ENCODE peak calls at places on chromosomes 6 and 20, in nine cellular contexts. Q, G, S, X, Y, I, O, N and U are unnamed samples.

GRCh38 chr6:81682858-81683257 is 69.6 kb downstream of the TENT5A start:
- DNase-seq in Q (no peak), G (no peak), S (no peak), X (no peak), Y (no peak), I (no peak), O (no peak), N (no peak), U (no peak)

GRCh38 chr20:35883778-35884540 is 70.3 kb downstream of the SCAND1 start:
- DNase-seq in Q (peak), G (peak), S (peak), X (peak), Y (peak), I (peak), O (peak), N (peak), U (peak)

GRCh38 chr20:59771506-59772372 is 161.7 kb downstream of the SYCP2 start:
- DNase-seq in Q (no peak), G (no peak), S (no peak), X (no peak), Y (no peak), I (no peak), O (no peak), N (no peak), U (no peak)

GRCh38 chr20:19806806-19807691 is 49.0 kb downstream of the RIN2 start:
- DNase-seq in Q (no peak), G (peak), S (no peak), X (peak), Y (peak), I (peak), O (no peak), N (no peak), U (no peak)

GRCh38 chr6:33875141-33875581 is 71.4 kb upstream of the MLN start:
- DNase-seq in Q (no peak), G (no peak), S (no peak), X (no peak), Y (no peak), I (no peak), O (no peak), N (no peak), U (no peak)

GRCh38 chr6:28720357-28721231 is 194.9 kb downstream of the GPX5 start:
- DNase-seq in Q (no peak), G (no peak), S (no peak), X (no peak), Y (no peak), I (no peak), O (no peak), N (no peak), U (no peak)

GRCh38 chr6:148430897-148431296 is 88.3 kb downstream of the SASH1 start:
- DNase-seq in Q (no peak), G (no peak), S (no peak), X (no peak), Y (no peak), I (no peak), O (no peak), N (no peak), U (no peak)

GRCh38 chr6:17536586-17536985 is 63.5 kb upstream of the FAM8A1 start:
- DNase-seq in Q (no peak), G (no peak), S (no peak), X (no peak), Y (no peak), I (no peak), O (no peak), N (peak), U (no peak)

GRCh38 chr6:132491303-132491702 is 21.6 kb downstream of the STX7 start:
- DNase-seq in Q (no peak), G (peak), S (no peak), X (peak), Y (peak), I (peak), O (no peak), N (peak), U (peak)

GRCh38 chr6:128882991-128883571 is at the start of gene LAMA2:
- DNase-seq in Q (peak), G (peak), S (peak), X (peak), Y (peak), I (peak), O (peak), N (no peak), U (peak)

GRCh38 chr20:57656821-57657536 is 36.8 kb upstream of the ZBP1 start:
- DNase-seq in Q (no peak), G (no peak), S (peak), X (no peak), Y (no peak), I (no peak), O (peak), N (no peak), U (no peak)

GRCh38 chr6:138691595-138692057 is 81.9 kb upstream of the CCDC28A start:
- DNase-seq in Q (no peak), G (peak), S (no peak), X (peak), Y (peak), I (peak), O (no peak), N (no peak), U (peak)

GRCh38 chr20:49563015-49563980 is 4.6 kb downstream of the PTGIS start:
- DNase-seq in Q (no peak), G (no peak), S (no peak), X (no peak), Y (no peak), I (no peak), O (no peak), N (no peak), U (no peak)

GRCh38 chr6:27582928-27583725 is 110.2 kb upstream of the ZNF184 start:
- DNase-seq in Q (no peak), G (no peak), S (no peak), X (peak), Y (peak), I (peak), O (peak), N (peak), U (peak)

GRCh38 chr6:16623733-16624132 is 137.5 kb downstream of the ATXN1 start:
- DNase-seq in Q (no peak), G (no peak), S (no peak), X (no peak), Y (peak), I (peak), O (no peak), N (no peak), U (no peak)

GRCh38 chr6:53282741-53283140 is 66.0 kb downstream of the ELOVL5 start:
- DNase-seq in Q (no peak), G (peak), S (no peak), X (peak), Y (peak), I (no peak), O (no peak), N (no peak), U (no peak)

GRCh38 chr6:96563853-96564252 is 925 bp downstream of the FHL5 start:
- DNase-seq in Q (no peak), G (no peak), S (no peak), X (no peak), Y (no peak), I (no peak), O (no peak), N (no peak), U (no peak)

GRCh38 chr20:20711413-20711812 is 1.0 kb downstream of the RALGAPA2 start:
- DNase-seq in Q (no peak), G (no peak), S (peak), X (no peak), Y (no peak), I (no peak), O (peak), N (peak), U (peak)

GRCh38 chr6:1394591-1395463 is 5.5 kb downstream of the FOXF2 start:
- DNase-seq in Q (peak), G (no peak), S (no peak), X (no peak), Y (no peak), I (no peak), O (no peak), N (no peak), U (no peak)

GRCh38 chr6:170049641-170050491 is 241.0 kb downstream of the DLL1 start:
- DNase-seq in Q (peak), G (peak), S (peak), X (peak), Y (peak), I (no peak), O (peak), N (no peak), U (peak)

GRCh38 chr20:22584630-22584921 is 204 bp upstream of the FOXA2 start:
- DNase-seq in Q (no peak), G (no peak), S (no peak), X (no peak), Y (no peak), I (no peak), O (peak), N (no peak), U (peak)

GRCh38 chr6:156794546-156794945 is 17.4 kb downstream of the ARID1B start:
- DNase-seq in Q (no peak), G (no peak), S (no peak), X (no peak), Y (no peak), I (no peak), O (no peak), N (no peak), U (no peak)

GRCh38 chr6:95530176-95530799 is 47.0 kb upstream of the MANEA start:
- DNase-seq in Q (no peak), G (no peak), S (no peak), X (no peak), Y (no peak), I (no peak), O (no peak), N (no peak), U (no peak)

GRCh38 chr6:39823187-39823815 is 31.1 kb downstream of the DAAM2 start:
- DNase-seq in Q (no peak), G (peak), S (peak), X (no peak), Y (peak), I (no peak), O (peak), N (no peak), U (no peak)

GRCh38 chr6:24078200-24078599 is 47.8 kb upstream of the NRSN1 start:
- DNase-seq in Q (no peak), G (no peak), S (no peak), X (no peak), Y (no peak), I (peak), O (no peak), N (peak), U (no peak)

GRCh38 chr20:25336561-25337422 is 53.8 kb downstream of the ABHD12 start:
- DNase-seq in Q (no peak), G (peak), S (no peak), X (peak), Y (peak), I (peak), O (no peak), N (no peak), U (peak)

GRCh38 chr20:46104262-46104661 is 13.9 kb upstream of the CD40 start:
- DNase-seq in Q (no peak), G (no peak), S (no peak), X (no peak), Y (no peak), I (no peak), O (no peak), N (no peak), U (no peak)

GRCh38 chr20:46102940-46103339 is 13.2 kb upstream of the NCOA5 start:
- DNase-seq in Q (no peak), G (no peak), S (no peak), X (no peak), Y (no peak), I (no peak), O (no peak), N (no peak), U (no peak)

GRCh38 chr20:46101957-46102356 is 12.2 kb upstream of the NCOA5 start:
- DNase-seq in Q (no peak), G (no peak), S (no peak), X (no peak), Y (no peak), I (no peak), O (no peak), N (no peak), U (no peak)

DNA sequence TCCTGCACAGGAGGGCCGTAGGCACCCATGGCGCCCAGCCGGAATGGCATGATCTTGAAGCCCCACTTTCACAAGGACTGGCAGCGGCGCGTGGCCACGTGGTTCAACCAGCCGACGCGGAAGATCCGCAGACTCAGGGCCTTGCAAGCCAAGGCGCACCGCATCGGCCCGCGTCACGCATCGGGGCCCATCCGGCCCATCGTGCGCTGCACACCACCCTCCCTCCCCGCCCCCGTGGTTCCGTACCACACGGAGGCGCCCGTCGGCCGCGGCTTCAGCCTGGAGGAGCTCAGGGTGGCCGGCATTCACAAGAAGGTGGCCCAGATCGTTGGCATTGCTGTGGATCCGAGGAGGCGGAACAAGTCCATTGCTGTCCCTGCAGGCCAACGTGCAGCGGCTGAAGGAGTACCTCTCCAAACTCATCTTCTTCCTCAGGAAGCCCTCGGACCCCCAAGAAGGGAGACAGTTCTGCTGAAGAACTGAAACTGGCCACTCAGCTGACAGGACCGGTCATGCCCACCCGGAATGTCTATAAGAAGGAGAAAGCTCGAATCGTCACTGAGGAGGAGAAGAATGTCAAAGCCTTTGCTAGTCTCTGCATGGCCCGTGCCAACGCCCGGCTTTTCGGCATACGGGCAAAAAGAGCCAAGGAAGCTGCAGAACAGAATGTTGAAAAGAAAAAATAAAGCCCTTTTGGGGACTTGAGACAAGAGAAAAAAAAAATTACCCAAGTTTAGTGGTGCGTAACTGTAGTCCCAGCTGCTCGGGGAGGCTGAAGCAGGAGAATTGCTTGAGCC is 9.9 kb upstream of the NCOA5 start:
- DNase-seq in Q (no peak), G (peak), S (peak), X (no peak), Y (no peak), I (no peak), O (no peak), N (peak), U (no peak)
- H3K4me3 ChIP-seq in Q (no peak), G (no peak), S (no peak), X (no peak), Y (no peak), I (no peak), O (no peak), N (peak), U (no peak)

GRCh38 chr20:40255368-40255767 is 433.7 kb downstream of the MAFB start:
- DNase-seq in Q (no peak), G (no peak), S (no peak), X (no peak), Y (no peak), I (no peak), O (no peak), N (no peak), U (peak)

GRCh38 chr20:40245829-40246228 is 443.2 kb downstream of the MAFB start:
- DNase-seq in Q (no peak), G (no peak), S (no peak), X (no peak), Y (no peak), I (no peak), O (no peak), N (no peak), U (no peak)

GRCh38 chr20:40249805-40250204 is 439.2 kb downstream of the MAFB start:
- DNase-seq in Q (no peak), G (no peak), S (no peak), X (no peak), Y (no peak), I (no peak), O (no peak), N (no peak), U (no peak)

GRCh38 chr20:40254023-40254772 is 434.8 kb downstream of the MAFB start:
- DNase-seq in Q (no peak), G (peak), S (no peak), X (peak), Y (no peak), I (no peak), O (no peak), N (no peak), U (no peak)

GRCh38 chr20:40251284-40251932 is 437.6 kb downstream of the MAFB start:
- DNase-seq in Q (no peak), G (peak), S (no peak), X (peak), Y (peak), I (no peak), O (peak), N (peak), U (peak)
- TF ChIP-seq CTCF in Q (peak), G (peak), S (peak), X (peak), Y (peak), I (peak), O (peak), N (peak), U (peak)

DNA sequence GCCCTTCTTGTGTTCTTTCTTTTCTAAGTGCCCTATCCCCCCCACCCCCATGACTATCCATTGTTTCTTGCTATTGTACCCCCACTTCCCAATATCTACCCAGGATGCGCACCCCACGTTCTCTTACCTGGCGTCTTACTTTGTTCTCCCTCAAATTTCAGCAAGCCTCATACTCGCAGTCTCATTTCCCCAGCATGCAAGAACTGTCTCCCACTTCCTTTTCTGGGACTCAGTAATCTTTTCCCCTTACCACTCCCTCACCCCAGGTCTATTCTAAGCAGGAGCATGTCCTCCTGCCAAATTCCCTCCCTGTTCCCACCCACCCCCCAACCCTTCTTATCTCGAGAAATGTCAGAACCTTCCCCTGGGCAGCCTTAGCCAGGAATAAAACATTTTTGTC is 1.7 kb upstream of the EHMT2 start:
- DNase-seq in Q (no peak), G (no peak), S (no peak), X (no peak), Y (no peak), I (no peak), O (no peak), N (no peak), U (no peak)
- H3K4me3 ChIP-seq in Q (no peak), G (no peak), S (no peak), X (no peak), Y (no peak), I (no peak), O (no peak), N (no peak), U (no peak)

DNA sequence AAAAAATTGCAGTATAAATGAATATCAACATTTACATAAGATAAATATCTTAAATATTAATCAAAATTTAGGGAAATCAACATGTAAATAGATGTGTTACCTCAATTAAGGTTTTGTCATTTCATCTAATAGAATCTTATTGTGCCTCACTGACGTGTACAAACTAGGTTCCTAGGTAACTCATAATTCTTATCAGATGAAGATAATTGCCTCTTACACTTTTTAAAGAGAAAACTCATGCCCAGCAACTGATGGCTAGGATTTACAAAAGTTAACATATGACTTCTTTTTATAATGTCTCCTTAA is 49.6 kb downstream of the FRK start:
- DNase-seq in Q (no peak), G (no peak), S (no peak), X (no peak), Y (no peak), I (no peak), O (no peak), N (no peak), U (no peak)
- TF ChIP-seq CTCF in Q (no peak), G (no peak), S (no peak), X (no peak), Y (no peak), I (no peak), O (peak), N (no peak), U (no peak)